ENCODE peak calls at places on chromosomes 3 and 15, in nine cellular contexts. H, A, I, N, L, S, Y, K and V are unnamed samples.

GRCh38 chr15:51681303-51681963 is at the start of gene SCG3:
- DNase-seq in H (peak), A (peak), I (peak), N (peak), L (peak), S (peak), Y (peak), K (peak), V (peak)

GRCh38 chr3:29373016-29373690 is 92.3 kb downstream of the RBMS3 start:
- DNase-seq in H (no peak), A (no peak), I (no peak), N (no peak), L (no peak), S (no peak), Y (no peak), K (no peak), V (no peak)

GRCh38 chr15:74261685-74262084 is 25.6 kb downstream of the CCDC33 start:
- DNase-seq in H (no peak), A (no peak), I (no peak), N (no peak), L (no peak), S (no peak), Y (no peak), K (no peak), V (no peak)

GRCh38 chr3:41095702-41096101 is 103.6 kb upstream of the CTNNB1 start:
- DNase-seq in H (no peak), A (no peak), I (no peak), N (no peak), L (no peak), S (no peak), Y (no peak), K (no peak), V (no peak)

GRCh38 chr3:126212629-126213375 is 32.4 kb upstream of the ALDH1L1 start:
- DNase-seq in H (peak), A (peak), I (peak), N (no peak), L (peak), S (peak), Y (no peak), K (peak), V (peak)

GRCh38 chr15:74610302-74610951 is 5.2 kb upstream of the CLK3 start:
- DNase-seq in H (no peak), A (no peak), I (no peak), N (no peak), L (no peak), S (no peak), Y (no peak), K (no peak), V (no peak)

GRCh38 chr15:90002428-90002844 is 1.3 kb downstream of the ZNF710 start:
- DNase-seq in H (peak), A (peak), I (peak), N (no peak), L (no peak), S (peak), Y (no peak), K (peak), V (peak)

GRCh38 chr15:76181705-76182107 is 121.9 kb downstream of the TMEM266 start:
- DNase-seq in H (no peak), A (no peak), I (no peak), N (no peak), L (no peak), S (no peak), Y (no peak), K (no peak), V (no peak)

GRCh38 chr3:8464668-8465067 is 37.0 kb upstream of the LMCD1 start:
- DNase-seq in H (no peak), A (no peak), I (no peak), N (no peak), L (no peak), S (no peak), Y (no peak), K (no peak), V (no peak)

GRCh38 chr15:40100133-40100946 is 8.3 kb downstream of the BMF start:
- DNase-seq in H (no peak), A (peak), I (no peak), N (no peak), L (no peak), S (no peak), Y (no peak), K (no peak), V (no peak)

GRCh38 chr3:157755254-157755653 is 252.0 kb upstream of the VEPH1 start:
- DNase-seq in H (no peak), A (no peak), I (no peak), N (no peak), L (no peak), S (no peak), Y (no peak), K (no peak), V (no peak)

GRCh38 chr3:12954891-12955650 is 113.7 kb upstream of the RPL32 start:
- DNase-seq in H (no peak), A (peak), I (peak), N (peak), L (peak), S (peak), Y (no peak), K (peak), V (peak)

GRCh38 chr3:13702226-13702820 is 153.4 kb downstream of the FBLN2 start:
- DNase-seq in H (no peak), A (no peak), I (no peak), N (no peak), L (no peak), S (peak), Y (no peak), K (no peak), V (no peak)

GRCh38 chr15:88902846-88903245 is 7.5 kb upstream of the HAPLN3 start:
- DNase-seq in H (no peak), A (no peak), I (no peak), N (no peak), L (no peak), S (no peak), Y (no peak), K (no peak), V (no peak)

GRCh38 chr15:88902491-88902835 is 7.1 kb upstream of the HAPLN3 start:
- DNase-seq in H (no peak), A (no peak), I (no peak), N (no peak), L (no peak), S (no peak), Y (no peak), K (no peak), V (no peak)

GRCh38 chr15:88900982-88901418 is 5.7 kb upstream of the HAPLN3 start:
- DNase-seq in H (no peak), A (no peak), I (no peak), N (no peak), L (no peak), S (no peak), Y (no peak), K (no peak), V (no peak)

GRCh38 chr15:88900309-88900981 is 5.1 kb upstream of the HAPLN3 start:
- DNase-seq in H (no peak), A (no peak), I (no peak), N (no peak), L (no peak), S (no peak), Y (no peak), K (no peak), V (no peak)

DNA sequence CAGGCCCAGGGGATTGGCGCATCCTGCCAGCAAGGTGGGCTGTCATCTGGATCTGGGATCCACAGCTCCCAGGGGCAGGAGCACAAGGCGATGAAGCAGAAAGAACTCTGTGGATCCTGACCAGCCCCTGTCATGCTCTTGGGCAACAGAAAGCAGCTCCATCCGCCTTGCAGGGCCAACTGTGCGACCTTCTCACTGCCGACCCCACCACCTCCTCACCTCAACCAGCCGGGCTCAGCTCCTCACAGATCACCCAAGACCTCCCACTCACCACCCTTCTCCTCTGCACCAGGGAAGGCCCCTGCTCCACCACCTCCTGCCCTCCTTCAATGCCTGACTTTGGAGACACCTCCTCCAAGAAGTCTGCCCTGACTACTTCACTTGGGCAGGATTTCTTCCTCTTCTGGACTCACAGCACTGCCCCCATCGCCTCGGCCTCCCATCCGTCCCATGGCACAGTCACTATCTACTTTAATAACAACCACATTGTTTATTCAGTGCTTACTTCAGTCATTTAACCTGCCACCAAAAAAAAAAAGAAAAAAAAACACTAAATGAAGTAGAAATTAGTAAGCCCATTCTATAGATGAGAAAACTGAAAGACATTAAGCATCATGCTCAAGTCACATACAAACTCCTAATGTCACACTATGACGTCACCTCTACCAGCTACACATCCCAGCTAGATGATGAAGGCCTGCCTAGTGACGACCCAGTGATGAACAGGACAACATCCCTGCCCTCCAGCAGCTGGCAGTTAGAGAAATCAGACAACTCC is 6.6 kb upstream of the HAPLN3 start:
- DNase-seq in H (no peak), A (no peak), I (no peak), N (no peak), L (no peak), S (no peak), Y (no peak), K (no peak), V (no peak)
- TF ChIP-seq POLR2A in H (no peak), A (no peak), I (no peak), N (no peak), L (no peak), S (no peak), Y (no peak), K (no peak), V (no peak)

GRCh38 chr3:87126321-87126720 is 100.8 kb upstream of the CHMP2B start:
- DNase-seq in H (no peak), A (no peak), I (no peak), N (no peak), L (no peak), S (no peak), Y (no peak), K (no peak), V (no peak)
- TF ChIP-seq POLR2A in H (no peak), A (no peak), I (no peak), N (no peak), L (no peak), S (no peak), Y (no peak), K (no peak), V (no peak)

GRCh38 chr3:71130516-71131384 is 452.8 kb downstream of the FOXP1 start:
- DNase-seq in H (no peak), A (peak), I (peak), N (peak), L (peak), S (peak), Y (no peak), K (peak), V (peak)
- TF ChIP-seq POLR2A in H (no peak), A (peak), I (no peak), N (peak), L (no peak), S (peak), Y (no peak), K (peak), V (peak)

GRCh38 chr3:9810846-9811245 is 784 bp downstream of the TTLL3 start:
- DNase-seq in H (no peak), A (no peak), I (no peak), N (no peak), L (no peak), S (no peak), Y (no peak), K (no peak), V (no peak)
- TF ChIP-seq POLR2A in H (no peak), A (no peak), I (no peak), N (no peak), L (no peak), S (no peak), Y (no peak), K (no peak), V (no peak)

GRCh38 chr15:77415450-77416448 is 4.2 kb downstream of the PEAK1 start:
- DNase-seq in H (no peak), A (no peak), I (no peak), N (peak), L (no peak), S (no peak), Y (no peak), K (peak), V (no peak)

GRCh38 chr15:77416954-77417353 is 3.0 kb downstream of the PEAK1 start:
- DNase-seq in H (no peak), A (no peak), I (no peak), N (no peak), L (no peak), S (no peak), Y (no peak), K (no peak), V (no peak)

GRCh38 chr15:77413687-77414349 is 6.1 kb downstream of the PEAK1 start:
- DNase-seq in H (no peak), A (no peak), I (no peak), N (no peak), L (no peak), S (no peak), Y (no peak), K (no peak), V (no peak)

GRCh38 chr15:77412972-77413371 is 6.9 kb downstream of the PEAK1 start:
- DNase-seq in H (no peak), A (no peak), I (no peak), N (no peak), L (no peak), S (no peak), Y (no peak), K (no peak), V (no peak)

GRCh38 chr15:77414781-77415442 is 5.0 kb downstream of the PEAK1 start:
- DNase-seq in H (no peak), A (no peak), I (no peak), N (no peak), L (no peak), S (no peak), Y (no peak), K (no peak), V (no peak)
- TF ChIP-seq POLR2A in H (no peak), A (no peak), I (no peak), N (no peak), L (no peak), S (no peak), Y (no peak), K (no peak), V (no peak)

GRCh38 chr15:63476229-63476632 is 28.2 kb upstream of the USP3 start:
- DNase-seq in H (peak), A (no peak), I (no peak), N (no peak), L (no peak), S (no peak), Y (peak), K (no peak), V (no peak)

GRCh38 chr15:63473999-63474809 is 30.2 kb upstream of the USP3 start:
- DNase-seq in H (no peak), A (peak), I (peak), N (no peak), L (peak), S (no peak), Y (no peak), K (no peak), V (peak)

GRCh38 chr15:63475670-63476069 is 28.7 kb upstream of the USP3 start:
- DNase-seq in H (no peak), A (no peak), I (no peak), N (no peak), L (no peak), S (no peak), Y (no peak), K (no peak), V (no peak)

GRCh38 chr15:63473749-63473998 is 30.7 kb upstream of the USP3 start:
- DNase-seq in H (no peak), A (no peak), I (no peak), N (no peak), L (no peak), S (no peak), Y (no peak), K (no peak), V (no peak)

GRCh38 chr15:63474810-63475316 is 29.5 kb upstream of the USP3 start:
- DNase-seq in H (no peak), A (peak), I (peak), N (no peak), L (peak), S (no peak), Y (no peak), K (no peak), V (peak)
- TF ChIP-seq POLR2A in H (no peak), A (no peak), I (no peak), N (no peak), L (no peak), S (no peak), Y (no peak), K (no peak), V (no peak)

GRCh38 chr3:47162695-47163022 is 1.3 kb downstream of the SETD2 start:
- DNase-seq in H (peak), A (no peak), I (no peak), N (no peak), L (no peak), S (no peak), Y (no peak), K (no peak), V (no peak)

GRCh38 chr3:47163023-47163989 is 607 bp downstream of the SETD2 start:
- DNase-seq in H (no peak), A (peak), I (peak), N (peak), L (peak), S (peak), Y (no peak), K (peak), V (peak)

GRCh38 chr3:47159820-47160219 is 4.1 kb downstream of the SETD2 start:
- DNase-seq in H (no peak), A (no peak), I (no peak), N (no peak), L (no peak), S (no peak), Y (no peak), K (no peak), V (no peak)

GRCh38 chr3:47161983-47162694 is 1.8 kb downstream of the SETD2 start:
- DNase-seq in H (no peak), A (no peak), I (no peak), N (no peak), L (no peak), S (no peak), Y (no peak), K (no peak), V (no peak)

GRCh38 chr3:47163990-47164848 is at the start of gene SETD2:
- DNase-seq in H (peak), A (peak), I (peak), N (peak), L (peak), S (peak), Y (peak), K (peak), V (peak)
- TF ChIP-seq POLR2A in H (peak), A (peak), I (peak), N (peak), L (no peak), S (peak), Y (no peak), K (no peak), V (peak)

DNA sequence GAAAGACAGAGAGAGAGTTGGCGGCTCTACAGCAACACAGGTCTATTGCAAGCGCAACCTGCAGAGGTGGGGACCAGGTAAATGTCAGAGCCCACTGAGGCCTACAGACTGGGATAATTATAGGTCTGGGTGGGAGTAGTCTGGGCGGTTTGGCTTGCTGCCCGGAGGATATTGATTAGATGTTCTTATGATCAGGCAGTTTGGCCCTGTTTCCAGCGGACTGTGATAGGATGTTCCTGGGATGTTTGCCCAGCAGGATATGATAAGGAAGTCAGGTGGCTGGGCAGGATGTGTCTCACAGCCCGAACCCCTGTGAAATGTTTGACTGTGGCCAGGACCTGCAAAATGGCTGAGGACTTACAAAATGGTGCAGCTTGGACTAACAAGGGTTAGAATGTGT is 364.9 kb downstream of the NAALADL2 start:
- DNase-seq in H (no peak), A (peak), I (no peak), N (no peak), L (no peak), S (no peak), Y (peak), K (no peak), V (no peak)
- TF ChIP-seq POLR2A in H (no peak), A (no peak), I (no peak), N (no peak), L (no peak), S (no peak), Y (no peak), K (no peak), V (no peak)

GRCh38 chr15:55197719-55198118 is 978 bp upstream of the RSL24D1 start:
- DNase-seq in H (no peak), A (no peak), I (no peak), N (no peak), L (no peak), S (no peak), Y (no peak), K (no peak), V (no peak)

GRCh38 chr15:55198706-55199105 is 2.0 kb upstream of the RSL24D1 start:
- DNase-seq in H (no peak), A (no peak), I (no peak), N (no peak), L (no peak), S (no peak), Y (no peak), K (no peak), V (no peak)

GRCh38 chr15:55204464-55204863 is 7.7 kb upstream of the RSL24D1 start:
- DNase-seq in H (no peak), A (no peak), I (peak), N (no peak), L (no peak), S (no peak), Y (no peak), K (no peak), V (no peak)

GRCh38 chr15:55197362-55197705 is 593 bp upstream of the RSL24D1 start:
- DNase-seq in H (no peak), A (no peak), I (no peak), N (no peak), L (no peak), S (no peak), Y (no peak), K (no peak), V (no peak)

DNA sequence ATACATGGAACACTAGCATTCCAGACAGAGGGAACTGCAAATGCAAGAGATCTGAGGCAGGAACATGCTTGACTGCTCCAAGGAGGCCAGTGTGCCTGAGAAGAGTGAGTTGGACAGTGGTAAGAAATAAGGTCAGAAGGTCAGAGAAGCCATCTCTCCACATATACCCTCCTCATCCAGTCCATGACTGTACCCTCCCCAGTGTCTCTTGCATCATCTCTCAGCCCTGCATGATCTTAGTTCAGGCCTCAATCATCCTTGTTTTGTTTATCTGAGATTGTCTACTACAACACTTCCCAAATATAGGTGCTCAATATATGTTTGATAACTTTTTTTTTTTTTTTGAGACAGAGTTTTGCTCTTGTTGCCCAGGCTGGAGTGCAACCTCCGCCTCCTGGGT is 5.5 kb upstream of the RSL24D1 start:
- DNase-seq in H (no peak), A (no peak), I (no peak), N (no peak), L (no peak), S (no peak), Y (no peak), K (no peak), V (no peak)
- TF ChIP-seq POLR2A in H (no peak), A (no peak), I (no peak), N (no peak), L (no peak), S (no peak), Y (no peak), K (no peak), V (no peak)